ENCODE peak calls at places on chromosomes 13 and 19, in ten cellular contexts. M is NCI-H2081; N is stimulated activated CD8-positive, alpha-beta memory T cell treated with anti-CD3 and anti-CD28 coated beads, Interleukin-12 subunit alpha, Interleukin-12 subunit beta, amount 100 ng/mL, for 4 hours; C is activated naive CD4-positive, alpha-beta T cell; Y is neural crest cell; V is SW 1271; W is upper lobe of left lung; L is epithelial cell of esophagus; A is left ventricle myocardium inferior; S is DMS53. P is an unnamed sample.

GRCh38 chr13:54445865-54446264 is 1417.3 kb downstream of the OLFM4 start:
- DNase-seq in M (no peak), N (no peak), C (no peak), Y (no peak), V (no peak), W (no peak), L (no peak), A (no peak), S (no peak), P (no peak)

GRCh38 chr13:27979765-27980279 is 8.7 kb downstream of the URAD start:
- DNase-seq in M (no peak), N (no peak), C (no peak), Y (no peak), V (no peak), W (no peak), L (no peak), A (no peak), S (no peak), P (no peak)

GRCh38 chr19:47544476-47544875 is 28.5 kb downstream of the ZNF541 start:
- DNase-seq in M (no peak), N (no peak), C (no peak), Y (no peak), V (no peak), W (no peak), L (no peak), A (no peak), S (no peak), P (no peak)

GRCh38 chr19:39737351-39737750 is 478 bp downstream of the CLC start:
- DNase-seq in M (no peak), N (no peak), C (no peak), Y (no peak), V (no peak), W (no peak), L (no peak), A (no peak), S (no peak), P (no peak)

GRCh38 chr13:24624363-24624762 is 55.8 kb upstream of the ATP12A start:
- DNase-seq in M (no peak), N (no peak), C (no peak), Y (no peak), V (no peak), W (no peak), L (no peak), A (no peak), S (no peak), P (no peak)

GRCh38 chr19:41230067-41230857 is 11.2 kb downstream of the AXL start:
- DNase-seq in M (no peak), N (no peak), C (no peak), Y (no peak), V (no peak), W (no peak), L (no peak), A (no peak), S (no peak), P (no peak)

GRCh38 chr19:1445185-1445931 is 4.6 kb upstream of the APC2 start:
- DNase-seq in M (peak; percentile 49), N (peak; percentile 68), C (peak; percentile 46), Y (peak; percentile 83), V (peak; percentile 55), W (peak; percentile 74), L (peak; percentile 62), A (peak; percentile 66), S (peak; percentile 81), P (peak; percentile 37)

GRCh38 chr13:31699650-31700049 is 39.7 kb upstream of the RXFP2 start:
- DNase-seq in M (no peak), N (no peak), C (no peak), Y (peak; percentile 5), V (no peak), W (no peak), L (no peak), A (no peak), S (no peak), P (no peak)

GRCh38 chr13:60329221-60329983 is 67.6 kb upstream of the TDRD3 start:
- DNase-seq in M (peak; percentile 51), N (no peak), C (no peak), Y (peak; percentile 12), V (no peak), W (peak; percentile 53), L (peak; percentile 42), A (no peak), S (peak; percentile 58), P (no peak)

GRCh38 chr13:76972430-76972829 is 19.5 kb upstream of the CLN5 start:
- DNase-seq in M (no peak), N (no peak), C (no peak), Y (no peak), V (no peak), W (no peak), L (no peak), A (no peak), S (no peak), P (no peak)

GRCh38 chr13:110138009-110138699 is 168.8 kb downstream of the COL4A1 start:
- DNase-seq in M (peak; percentile 83), N (peak; percentile 52), C (peak; percentile 19), Y (no peak), V (no peak), W (peak; percentile 76), L (peak; percentile 84), A (peak; percentile 61), S (peak; percentile 84), P (peak; percentile 34)

GRCh38 chr13:101258071-101258470 is 158.2 kb downstream of the NALCN start:
- DNase-seq in M (no peak), N (peak; percentile 1), C (no peak), Y (no peak), V (peak; percentile 97), W (no peak), L (peak; percentile 64), A (no peak), S (peak; percentile 57), P (no peak)

GRCh38 chr19:4878491-4878968 is 11.1 kb upstream of the PLIN3 start:
- DNase-seq in M (peak; percentile 5), N (no peak), C (no peak), Y (no peak), V (no peak), W (no peak), L (no peak), A (peak; percentile 44), S (no peak), P (no peak)

GRCh38 chr19:3950871-3951861 is 18.3 kb downstream of the NMRK2 start:
- DNase-seq in M (no peak), N (no peak), C (no peak), Y (no peak), V (no peak), W (no peak), L (no peak), A (peak; percentile 75), S (peak; percentile 16), P (no peak)

GRCh38 chr19:33241091-33241529 is 15.5 kb upstream of the SLC7A10 start:
- DNase-seq in M (no peak), N (no peak), C (no peak), Y (no peak), V (no peak), W (no peak), L (no peak), A (no peak), S (no peak), P (no peak)

GRCh38 chr19:36182612-36183454 is 30.6 kb upstream of the COX7A1 start:
- DNase-seq in M (no peak), N (no peak), C (no peak), Y (no peak), V (no peak), W (no peak), L (peak; percentile 56), A (no peak), S (no peak), P (no peak)

GRCh38 chr13:26442541-26442940 is 114.9 kb upstream of the WASF3 start:
- DNase-seq in M (no peak), N (no peak), C (no peak), Y (no peak), V (no peak), W (no peak), L (peak; percentile 35), A (no peak), S (no peak), P (no peak)

GRCh38 chr19:13215572-13216380 is 65.6 kb downstream of the IER2 start:
- DNase-seq in M (no peak), N (peak; percentile 21), C (no peak), Y (no peak), V (no peak), W (no peak), L (no peak), A (no peak), S (peak; percentile 12), P (no peak)

GRCh38 chr19:771332-771785 is 20.4 kb downstream of the MISP start:
- DNase-seq in M (peak; percentile 14), N (no peak), C (no peak), Y (peak; percentile 43), V (peak; percentile 59), W (no peak), L (peak; percentile 64), A (no peak), S (peak; percentile 43), P (no peak)

GRCh38 chr13:36543671-36544070 is 111.4 kb downstream of the CCNA1 start:
- DNase-seq in M (peak; percentile 91), N (no peak), C (no peak), Y (no peak), V (no peak), W (no peak), L (no peak), A (no peak), S (no peak), P (no peak)

GRCh38 chr19:34173145-34173956 is 1.0 kb downstream of the LSM14A start:
- DNase-seq in M (peak; percentile 53), N (no peak), C (no peak), Y (peak; percentile 29), V (peak; percentile 46), W (peak; percentile 40), L (peak; percentile 86), A (no peak), S (peak; percentile 79), P (peak; percentile 65)

GRCh38 chr13:24520733-24521132 is 8.2 kb upstream of the PARP4 start:
- DNase-seq in M (no peak), N (no peak), C (no peak), Y (no peak), V (no peak), W (no peak), L (no peak), A (no peak), S (no peak), P (no peak)

GRCh38 chr13:73851104-73851503 is 283.1 kb downstream of the KLF12 start:
- DNase-seq in M (no peak), N (no peak), C (no peak), Y (no peak), V (no peak), W (no peak), L (no peak), A (no peak), S (no peak), P (no peak)

P was measured in prostate gland.